ENCODE peak calls at places on chromosomes 12 and 14, in seven cellular contexts. One of them, this sample, is unnamed. For H3K27me3, the result is how much of the 10 kb centered on the place peaks cover.

GRCh38 chr12:57203791-57204190 is 12.8 kb upstream of the NXPH4 start:
- DNase-seq in lung: no peak
- DNase-seq in breast epithelium: no peak
- DNase-seq in HL-60: no peak
- DNase-seq in uterus: no peak
- DNase-seq in PC-9: no peak
- DNase-seq in GM23248: no peak
- DNase-seq in this sample: no peak

GRCh38 chr14:70567791-70568190 is 32.7 kb downstream of the MED6 start:
- DNase-seq in lung: no peak
- DNase-seq in HL-60: no peak
- DNase-seq in breast epithelium: no peak
- DNase-seq in GM23248: peak
- DNase-seq in PC-9: peak
- DNase-seq in uterus: no peak
- DNase-seq in this sample: no peak

GRCh38 chr14:89304972-89305703 is 111.9 kb downstream of the FOXN3 start:
- DNase-seq in breast epithelium: no peak
- DNase-seq in PC-9: no peak
- DNase-seq in lung: no peak
- DNase-seq in HL-60: peak
- DNase-seq in uterus: peak
- DNase-seq in GM23248: peak
- DNase-seq in this sample: no peak

GRCh38 chr12:11947218-11947617 is 123.5 kb upstream of the BCL2L14 start:
- DNase-seq in GM23248: no peak
- DNase-seq in HL-60: no peak
- DNase-seq in lung: no peak
- DNase-seq in PC-9: no peak
- DNase-seq in uterus: no peak
- DNase-seq in breast epithelium: no peak
- DNase-seq in this sample: no peak

GRCh38 chr14:105859717-105860614 is 333.6 kb downstream of the TMEM121 start:
- DNase-seq in HL-60: no peak
- DNase-seq in GM23248: no peak
- DNase-seq in breast epithelium: no peak
- DNase-seq in uterus: peak
- DNase-seq in lung: no peak
- DNase-seq in PC-9: no peak
- DNase-seq in this sample: no peak

GRCh38 chr12:104218935-104219334 is 3.4 kb downstream of the TXNRD1 start:
- DNase-seq in breast epithelium: no peak
- DNase-seq in HL-60: no peak
- DNase-seq in GM23248: peak
- DNase-seq in PC-9: peak
- DNase-seq in uterus: no peak
- DNase-seq in lung: no peak
- DNase-seq in this sample: no peak

GRCh38 chr14:102752239-102752847 is 24.9 kb upstream of the TRAF3 start:
- DNase-seq in breast epithelium: no peak
- DNase-seq in PC-9: no peak
- DNase-seq in uterus: no peak
- DNase-seq in lung: no peak
- DNase-seq in HL-60: no peak
- DNase-seq in GM23248: no peak
- DNase-seq in this sample: no peak

GRCh38 chr14:35414365-35414764 is 9.8 kb upstream of the NFKBIA start:
- DNase-seq in HL-60: no peak
- DNase-seq in uterus: no peak
- DNase-seq in breast epithelium: no peak
- DNase-seq in lung: no peak
- DNase-seq in GM23248: peak
- DNase-seq in PC-9: no peak
- DNase-seq in this sample: no peak

GRCh38 chr12:100427078-100427477 is 46.6 kb upstream of the NR1H4 start:
- DNase-seq in uterus: no peak
- DNase-seq in PC-9: no peak
- DNase-seq in GM23248: peak
- DNase-seq in lung: no peak
- DNase-seq in breast epithelium: no peak
- DNase-seq in HL-60: no peak
- DNase-seq in this sample: no peak

GRCh38 chr12:127723236-127723635 is 543.7 kb upstream of the TMEM132C start:
- DNase-seq in HL-60: no peak
- DNase-seq in lung: no peak
- DNase-seq in uterus: no peak
- DNase-seq in breast epithelium: no peak
- DNase-seq in GM23248: no peak
- DNase-seq in PC-9: no peak
- DNase-seq in this sample: no peak

GRCh38 chr12:50043308-50043707 is 14.1 kb upstream of the ASIC1 start:
- DNase-seq in HL-60: no peak
- DNase-seq in uterus: no peak
- DNase-seq in breast epithelium: no peak
- DNase-seq in PC-9: no peak
- DNase-seq in lung: no peak
- DNase-seq in GM23248: no peak
- DNase-seq in this sample: no peak

GRCh38 chr12:65634061-65634460 is 190.2 kb upstream of the HMGA2 start:
- DNase-seq in HL-60: no peak
- DNase-seq in lung: no peak
- DNase-seq in GM23248: no peak
- DNase-seq in PC-9: no peak
- DNase-seq in uterus: no peak
- DNase-seq in breast epithelium: no peak
- DNase-seq in this sample: no peak

GRCh38 chr12:65634626-65635331 is 189.5 kb upstream of the HMGA2 start:
- DNase-seq in HL-60: no peak
- DNase-seq in lung: no peak
- DNase-seq in GM23248: peak
- DNase-seq in breast epithelium: no peak
- DNase-seq in uterus: no peak
- DNase-seq in PC-9: no peak
- DNase-seq in this sample: no peak

GRCh38 chr12:65630555-65630954 is 193.7 kb upstream of the HMGA2 start:
- DNase-seq in lung: no peak
- DNase-seq in breast epithelium: no peak
- DNase-seq in uterus: no peak
- DNase-seq in HL-60: no peak
- DNase-seq in GM23248: no peak
- DNase-seq in PC-9: no peak
- DNase-seq in this sample: no peak

GRCh38 chr12:65631621-65632111 is 192.6 kb upstream of the HMGA2 start:
- DNase-seq in HL-60: no peak
- DNase-seq in uterus: no peak
- DNase-seq in PC-9: peak
- DNase-seq in GM23248: peak
- DNase-seq in lung: no peak
- DNase-seq in breast epithelium: no peak
- DNase-seq in this sample: peak

GRCh38 chr12:65632131-65632855 is 192.0 kb upstream of the HMGA2 start:
- DNase-seq in breast epithelium: no peak
- DNase-seq in uterus: no peak
- DNase-seq in PC-9: no peak
- DNase-seq in lung: no peak
- DNase-seq in GM23248: peak
- DNase-seq in HL-60: no peak
- DNase-seq in this sample: no peak
- H3K27ac ChIP-seq in breast epithelium: peak
- H3K27ac ChIP-seq in uterus: no peak
- H3K27ac ChIP-seq in PC-9: peak
- H3K27ac ChIP-seq in lung: peak
- H3K27ac ChIP-seq in GM23248: peak
- H3K27ac ChIP-seq in HL-60: no peak
- H3K27ac ChIP-seq in this sample: peak

GRCh38 chr14:36647417-36647826 is 14.2 kb upstream of the PAX9 start:
- DNase-seq in lung: no peak
- DNase-seq in breast epithelium: no peak
- DNase-seq in uterus: no peak
- DNase-seq in PC-9: no peak
- DNase-seq in HL-60: no peak
- DNase-seq in GM23248: no peak
- DNase-seq in this sample: no peak
- H3K27me3 ChIP-seq in lung: under half
- H3K27me3 ChIP-seq in breast epithelium: under half
- H3K27me3 ChIP-seq in uterus: under half
- H3K27me3 ChIP-seq in PC-9: under half
- H3K27me3 ChIP-seq in HL-60: half or more
- H3K27me3 ChIP-seq in GM23248: half or more
- H3K27me3 ChIP-seq in this sample: half or more

DNA sequence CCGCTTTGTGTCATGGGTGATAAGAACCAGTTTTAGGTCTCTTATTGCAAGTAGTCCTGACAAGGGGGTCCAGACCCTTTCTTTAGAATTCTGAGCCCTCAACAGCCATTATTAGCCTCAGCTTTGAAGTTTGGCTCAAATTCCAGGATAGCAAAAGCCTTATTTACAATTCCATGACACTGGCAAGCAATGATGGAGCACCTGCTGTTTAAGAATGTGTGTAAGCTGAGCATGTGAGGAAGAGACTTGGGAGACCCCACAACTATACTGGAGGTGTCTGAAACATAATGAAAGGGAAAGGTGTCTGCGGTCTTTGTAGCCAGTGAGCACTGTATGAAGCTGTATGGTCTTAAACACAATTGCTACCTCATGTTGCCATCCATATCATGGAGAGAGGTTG is 119.8 kb downstream of the TBX5 start:
- DNase-seq in lung: no peak
- DNase-seq in HL-60: no peak
- DNase-seq in uterus: no peak
- DNase-seq in breast epithelium: no peak
- DNase-seq in GM23248: no peak
- DNase-seq in PC-9: no peak
- DNase-seq in this sample: no peak
- H3K27ac ChIP-seq in lung: no peak
- H3K27ac ChIP-seq in HL-60: no peak
- H3K27ac ChIP-seq in uterus: no peak
- H3K27ac ChIP-seq in breast epithelium: no peak
- H3K27ac ChIP-seq in GM23248: no peak
- H3K27ac ChIP-seq in PC-9: no peak
- H3K27ac ChIP-seq in this sample: no peak

GRCh38 chr12:54206807-54207206 is 18.0 kb upstream of the SMUG1 start:
- DNase-seq in PC-9: no peak
- DNase-seq in breast epithelium: no peak
- DNase-seq in HL-60: no peak
- DNase-seq in uterus: no peak
- DNase-seq in lung: no peak
- DNase-seq in GM23248: no peak
- DNase-seq in this sample: no peak
- H3K27me3 ChIP-seq in PC-9: under half
- H3K27me3 ChIP-seq in breast epithelium: under half
- H3K27me3 ChIP-seq in HL-60: under half
- H3K27me3 ChIP-seq in uterus: under half
- H3K27me3 ChIP-seq in lung: under half
- H3K27me3 ChIP-seq in GM23248: under half
- H3K27me3 ChIP-seq in this sample: under half

This sample was measured in gastrocnemius medialis.